ENCODE peak calls at places on chromosomes 7 and 10, in six cellular contexts. A, C, U, T, P and W are unnamed samples.

GRCh38 chr10:61024801-61025201 is 80.8 kb upstream of the RHOBTB1 start:
- DNase-seq in A (no peak), C (no peak), U (no peak), T (peak), P (no peak), W (no peak)

GRCh38 chr10:79108728-79109127 is 40.0 kb downstream of the ZMIZ1 start:
- DNase-seq in A (no peak), C (no peak), U (no peak), T (no peak), P (no peak), W (no peak)

GRCh38 chr10:23139677-23140076 is 44.3 kb downstream of the MSRB2 start:
- DNase-seq in A (no peak), C (no peak), U (no peak), T (no peak), P (no peak), W (no peak)

GRCh38 chr10:44660271-44660670 is 250.9 kb upstream of the TMEM72 start:
- DNase-seq in A (no peak), C (no peak), U (no peak), T (no peak), P (no peak), W (no peak)

GRCh38 chr7:151091431-151091830 is 5.2 kb downstream of the AGAP3 start:
- DNase-seq in A (no peak), C (no peak), U (no peak), T (peak), P (no peak), W (no peak)

GRCh38 chr7:81256991-81257390 is 338.1 kb upstream of the SEMA3C start:
- DNase-seq in A (no peak), C (peak), U (peak), T (peak), P (no peak), W (peak)

GRCh38 chr7:29375641-29376562 is 181.3 kb downstream of the CHN2 start:
- DNase-seq in A (no peak), C (no peak), U (no peak), T (peak), P (no peak), W (no peak)

GRCh38 chr7:21887779-21888178 is 57.9 kb downstream of the CDCA7L start:
- DNase-seq in A (no peak), C (no peak), U (no peak), T (no peak), P (no peak), W (no peak)

GRCh38 chr7:105682331-105683070 is 101.2 kb upstream of the EFCAB10 start:
- DNase-seq in A (no peak), C (no peak), U (no peak), T (no peak), P (no peak), W (no peak)

GRCh38 chr10:681670-682318 is 7.7 kb downstream of the DIP2C start:
- DNase-seq in A (no peak), C (no peak), U (no peak), T (no peak), P (no peak), W (no peak)

GRCh38 chr7:79452495-79453265 is 787 bp downstream of the MAGI2 start:
- DNase-seq in A (no peak), C (peak), U (no peak), T (peak), P (peak), W (peak)

GRCh38 chr10:92667078-92667477 is 22.7 kb upstream of the HHEX start:
- DNase-seq in A (no peak), C (no peak), U (no peak), T (no peak), P (no peak), W (no peak)

GRCh38 chr7:155683714-155684113 is 39.3 kb downstream of the RBM33 start:
- DNase-seq in A (no peak), C (no peak), U (no peak), T (no peak), P (no peak), W (no peak)

GRCh38 chr7:22666732-22667131 is 60.3 kb upstream of the IL6 start:
- DNase-seq in A (no peak), C (no peak), U (no peak), T (no peak), P (no peak), W (no peak)

GRCh38 chr10:70714245-70714644 is 41.9 kb downstream of the ADAMTS14 start:
- DNase-seq in A (no peak), C (no peak), U (no peak), T (no peak), P (no peak), W (no peak)

GRCh38 chr7:45999541-45999940 is 78.5 kb upstream of the IGFBP3 start:
- DNase-seq in A (no peak), C (no peak), U (no peak), T (no peak), P (no peak), W (no peak)

GRCh38 chr7:12572941-12573340 is 2.4 kb downstream of the SCIN start:
- DNase-seq in A (no peak), C (no peak), U (no peak), T (no peak), P (no peak), W (no peak)

GRCh38 chr10:33196377-33196706 is 138.1 kb downstream of the NRP1 start:
- DNase-seq in A (no peak), C (no peak), U (no peak), T (no peak), P (no peak), W (no peak)

GRCh38 chr7:117402109-117402508 is 25.2 kb downstream of the ASZ1 start:
- DNase-seq in A (no peak), C (no peak), U (peak), T (peak), P (no peak), W (no peak)

GRCh38 chr7:988426-988911 is 5.5 kb downstream of the CYP2W1 start:
- DNase-seq in A (no peak), C (no peak), U (no peak), T (no peak), P (peak), W (peak)

GRCh38 chr7:148912758-148913541 is 28.9 kb upstream of the EZH2 start:
- DNase-seq in A (no peak), C (no peak), U (no peak), T (no peak), P (no peak), W (no peak)

GRCh38 chr10:101066146-101066889 is 4.5 kb downstream of the KAZALD1 start:
- DNase-seq in A (peak), C (peak), U (no peak), T (peak), P (peak), W (peak)

GRCh38 chr10:5976689-5977470 is 463 bp downstream of the IL15RA start:
- DNase-seq in A (no peak), C (peak), U (no peak), T (peak), P (peak), W (peak)

GRCh38 chr7:140121321-140121720 is 55.5 kb downstream of the KDM7A start:
- DNase-seq in A (no peak), C (no peak), U (no peak), T (no peak), P (no peak), W (no peak)

GRCh38 chr10:27620425-27621397 is 116.6 kb downstream of the RAB18 start:
- DNase-seq in A (no peak), C (no peak), U (no peak), T (peak), P (peak), W (peak)

GRCh38 chr7:44264221-44264956 is 61.0 kb downstream of the CAMK2B start:
- DNase-seq in A (no peak), C (no peak), U (no peak), T (peak), P (no peak), W (no peak)

GRCh38 chr10:132465193-132465888 is 68.3 kb downstream of the PWWP2B start:
- DNase-seq in A (no peak), C (no peak), U (no peak), T (no peak), P (no peak), W (no peak)

GRCh38 chr10:100912013-100912608 is 652 bp upstream of the SLF2 start:
- DNase-seq in A (no peak), C (no peak), U (no peak), T (peak), P (peak), W (peak)

GRCh38 chr7:31065840-31066239 is 13.7 kb downstream of the ADCYAP1R1 start:
- DNase-seq in A (no peak), C (no peak), U (no peak), T (no peak), P (no peak), W (no peak)

DNA sequence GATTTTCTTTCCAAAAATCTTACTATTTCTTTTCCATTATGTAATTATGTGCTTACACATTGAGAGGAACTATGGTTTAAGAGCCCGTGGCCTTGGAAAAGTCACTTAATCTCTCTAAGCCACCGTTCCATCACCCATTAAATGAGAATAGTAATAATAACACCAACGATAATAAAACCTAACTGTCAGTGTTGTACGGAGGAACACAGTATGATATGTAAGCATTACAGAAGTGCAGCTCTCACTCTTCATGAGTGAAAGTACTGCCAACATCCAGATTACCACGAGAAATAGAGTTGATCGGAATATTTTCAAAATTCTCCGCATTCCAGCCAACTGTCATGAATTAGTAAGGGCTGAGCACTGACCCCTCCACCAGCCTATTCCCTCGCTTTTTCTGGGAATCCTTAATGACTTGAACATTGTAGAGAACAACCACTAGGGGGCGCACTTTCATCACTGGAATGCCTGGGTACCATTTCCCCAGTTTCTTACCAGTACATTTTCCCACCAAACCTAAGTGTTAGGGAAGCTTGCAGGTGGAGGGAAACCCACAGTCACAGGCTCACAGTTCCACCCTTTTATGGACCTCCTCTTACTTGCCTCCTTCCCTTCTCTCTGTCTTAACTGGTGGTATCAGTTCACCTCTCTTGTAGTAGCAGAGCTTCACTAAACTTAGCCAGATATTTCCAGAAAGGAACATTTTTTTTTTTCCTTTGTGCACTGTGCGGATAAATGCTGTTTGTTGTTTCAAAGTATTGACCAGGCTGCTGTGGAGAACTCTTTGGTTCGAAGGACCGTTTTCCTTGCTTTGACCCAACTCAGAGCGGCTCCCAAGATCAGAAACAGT is 27.8 kb downstream of the NKX2-3 start:
- DNase-seq in A (no peak), C (no peak), U (no peak), T (peak), P (peak), W (peak)
- TF ChIP-seq CTCF in A (peak), C (peak), U (peak), T (peak), P (no peak), W (peak)

DNA sequence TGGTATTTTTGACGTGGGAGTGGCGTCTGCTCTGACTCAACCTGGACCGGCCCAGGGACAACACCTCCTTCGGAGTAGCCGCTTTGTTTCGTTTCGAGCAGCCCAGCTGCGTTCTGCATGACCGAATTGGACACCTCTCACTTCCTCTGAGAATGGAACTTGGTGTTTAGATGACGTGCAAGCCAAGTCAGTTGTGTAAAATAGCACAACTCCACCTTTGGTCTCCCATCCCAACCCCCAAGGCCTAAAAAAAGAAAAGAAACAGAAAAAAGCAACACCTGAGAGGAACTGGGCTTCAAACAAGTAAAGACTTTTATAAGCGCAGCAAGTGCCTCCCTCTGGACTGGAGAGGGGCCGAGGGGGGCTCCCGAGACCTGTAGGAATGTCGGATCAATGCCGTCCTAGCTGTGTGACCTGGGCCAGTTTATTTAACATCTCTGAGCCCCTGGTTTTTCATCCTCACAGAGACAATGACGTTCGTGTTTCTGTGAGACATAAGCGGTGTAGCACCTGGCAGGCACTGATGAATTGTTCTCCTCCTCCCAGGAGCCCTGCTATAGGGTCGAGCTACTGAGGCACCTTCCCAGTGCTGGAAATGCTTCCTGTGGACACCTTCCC is 52.0 kb upstream of the SMNDC1 start:
- DNase-seq in A (no peak), C (peak), U (no peak), T (no peak), P (peak), W (no peak)
- TF ChIP-seq POLR2A in A (no peak), C (no peak), U (no peak), T (no peak), P (no peak), W (no peak)

GRCh38 chr10:86862786-86863185 is 94.6 kb downstream of the MMRN2 start:
- DNase-seq in A (no peak), C (no peak), U (no peak), T (peak), P (no peak), W (no peak)
- H3K27ac ChIP-seq in A (no peak), C (no peak), U (no peak), T (peak), P (no peak), W (peak)

GRCh38 chr10:42544945-42545344 is 93.4 kb downstream of the ZNF33B start:
- DNase-seq in A (no peak), C (no peak), U (no peak), T (no peak), P (no peak), W (no peak)
- TF ChIP-seq CTCF in A (no peak), C (no peak), U (no peak), T (no peak), P (no peak), W (no peak)

GRCh38 chr7:107079212-107079940 is 34.9 kb downstream of the PRKAR2B start:
- DNase-seq in A (no peak), C (no peak), U (no peak), T (no peak), P (no peak), W (peak)

GRCh38 chr7:107078517-107078966 is 34.0 kb downstream of the PRKAR2B start:
- DNase-seq in A (no peak), C (no peak), U (no peak), T (peak), P (peak), W (peak)

GRCh38 chr7:107077699-107078516 is 33.4 kb downstream of the PRKAR2B start:
- DNase-seq in A (no peak), C (no peak), U (no peak), T (no peak), P (no peak), W (no peak)

GRCh38 chr7:107080533-107080932 is 36.0 kb downstream of the PRKAR2B start:
- DNase-seq in A (no peak), C (no peak), U (no peak), T (no peak), P (no peak), W (no peak)

GRCh38 chr7:107080099-107080505 is 35.6 kb downstream of the PRKAR2B start:
- DNase-seq in A (no peak), C (no peak), U (no peak), T (no peak), P (no peak), W (no peak)
- TF ChIP-seq POLR2A in A (no peak), C (no peak), U (no peak), T (no peak), P (no peak), W (no peak)

GRCh38 chr7:32937344-32938174 is 19.7 kb upstream of the FKBP9 start:
- DNase-seq in A (no peak), C (peak), U (no peak), T (peak), P (peak), W (peak)
- H3K27ac ChIP-seq in A (peak), C (peak), U (no peak), T (no peak), P (no peak), W (no peak)

DNA sequence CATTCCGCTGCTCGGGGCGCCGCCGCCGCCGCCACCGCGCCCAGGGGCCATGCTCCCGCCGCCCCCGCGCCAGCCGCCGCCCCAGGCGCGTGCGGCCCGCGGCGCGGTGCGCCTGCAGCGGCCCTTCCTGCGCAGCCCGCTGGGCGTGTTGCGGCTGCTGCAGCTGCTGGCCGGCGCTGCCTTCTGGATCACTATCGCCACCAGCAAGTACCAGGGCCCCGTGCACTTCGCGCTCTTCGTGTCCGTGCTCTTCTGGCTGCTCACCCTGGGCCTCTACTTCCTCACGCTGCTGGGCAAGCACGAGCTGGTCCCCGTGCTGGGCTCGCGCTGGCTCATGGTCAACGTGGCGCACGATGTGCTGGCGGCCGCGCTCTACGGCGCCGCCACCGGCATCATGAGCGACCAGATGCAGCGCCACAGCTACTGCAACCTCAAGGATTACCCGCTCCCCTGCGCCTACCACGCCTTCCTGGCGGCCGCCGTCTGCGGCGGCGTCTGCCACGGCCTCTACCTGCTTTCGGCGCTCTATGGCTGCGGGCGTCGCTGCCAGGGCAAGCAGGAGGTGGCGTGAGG is 384 bp downstream of the MARVELD1 start:
- DNase-seq in A (peak), C (peak), U (no peak), T (peak), P (peak), W (peak)
- TF ChIP-seq CTCF in A (peak), C (no peak), U (no peak), T (peak), P (peak), W (no peak)

DNA sequence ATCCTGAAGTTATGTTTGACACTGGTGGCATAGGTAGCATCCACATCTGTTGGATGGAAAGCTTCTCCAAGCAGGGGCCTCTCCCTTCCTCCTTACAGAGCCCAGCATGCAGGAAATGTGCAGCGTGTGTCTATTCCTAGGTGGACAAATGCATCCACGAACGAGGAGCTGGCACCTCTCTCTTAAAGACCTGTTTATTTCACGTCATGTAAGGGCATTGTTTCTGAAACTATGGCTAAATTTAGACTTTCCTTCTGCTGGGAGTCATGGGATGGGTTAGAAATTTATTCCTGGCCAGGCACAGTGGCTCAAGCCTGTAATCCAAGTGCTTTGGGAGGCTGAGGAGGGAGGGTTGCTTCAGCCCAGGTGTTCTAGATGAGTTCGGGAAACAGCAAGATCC is 208.4 kb upstream of the SVIL start:
- DNase-seq in A (no peak), C (no peak), U (no peak), T (no peak), P (no peak), W (no peak)
- TF ChIP-seq POLR2A in A (no peak), C (no peak), U (no peak), T (no peak), P (no peak), W (no peak)